ENCODE peak calls at places on chromosome 22, in six cellular contexts. S, C, O, B, L and Q are unnamed samples.

GRCh38 chr22:50473088-50473487 is 1.7 kb downstream of the SBF1 start:
- DNase-seq in L (peak), S (peak), B (no peak), C (no peak), O (no peak), Q (no peak)

GRCh38 chr22:36395922-36396321 is 8.2 kb upstream of the MYH9 start:
- DNase-seq in B (no peak), L (no peak), O (no peak), C (no peak), S (peak), Q (peak)

GRCh38 chr22:50001388-50002231 is 11.0 kb downstream of the IL17REL start:
- DNase-seq in O (peak), C (no peak), S (no peak), L (no peak), B (no peak), Q (no peak)

GRCh38 chr22:20724676-20725454 is 49.0 kb upstream of the SERPIND1 start:
- DNase-seq in S (no peak), C (no peak), O (no peak), B (no peak), L (no peak), Q (no peak)

GRCh38 chr22:46043339-46043738 is 66.4 kb upstream of the WNT7B start:
- DNase-seq in O (no peak), S (no peak), L (no peak), C (no peak), B (no peak), Q (peak)

GRCh38 chr22:30312053-30312452 is 14.7 kb downstream of the TBC1D10A start:
- DNase-seq in S (no peak), O (no peak), B (no peak), C (no peak), L (no peak), Q (peak)

GRCh38 chr22:37199839-37200161 is 11.8 kb upstream of the C1QTNF6 start:
- DNase-seq in O (no peak), B (no peak), S (peak), L (no peak), C (no peak), Q (no peak)

GRCh38 chr22:17120281-17120680 is 879 bp downstream of the TMEM121B start:
- DNase-seq in L (peak), O (no peak), C (no peak), B (no peak), S (peak), Q (peak)

GRCh38 chr22:37043828-37044538 is 7.6 kb upstream of the KCTD17 start:
- DNase-seq in S (peak), C (no peak), O (peak), L (no peak), B (no peak), Q (peak)

GRCh38 chr22:19121631-19122142 is 525 bp downstream of the DGCR2 start:
- DNase-seq in L (peak), S (peak), C (peak), B (no peak), O (peak), Q (peak)